ENCODE peak calls at places on chromosomes 16 and 17, in four cellular contexts. K, N, L and R are unnamed samples.

GRCh38 chr16:893360-893759 is 77.4 kb downstream of the LMF1 start:
- DNase-seq in K (no peak), N (no peak), L (no peak), R (no peak)

GRCh38 chr16:49540836-49541235 is 167.2 kb downstream of the C16orf78 start:
- DNase-seq in K (no peak), N (no peak), L (no peak), R (no peak)

GRCh38 chr16:77637939-77638338 is 84.4 kb upstream of the NUDT7 start:
- DNase-seq in K (no peak), N (no peak), L (no peak), R (no peak)

GRCh38 chr16:1198194-1198593 is 26.9 kb downstream of the TPSG1 start:
- DNase-seq in K (no peak), N (no peak), L (no peak), R (no peak)

GRCh38 chr17:17380156-17380925 is 77.2 kb downstream of the NT5M start:
- DNase-seq in K (no peak), N (no peak), L (no peak), R (no peak)

GRCh38 chr16:65601781-65602180 is 479.9 kb upstream of the CDH11 start:
- DNase-seq in K (no peak), N (peak), L (no peak), R (no peak)

GRCh38 chr16:87443031-87443430 is 49.8 kb downstream of the ZCCHC14 start:
- DNase-seq in K (no peak), N (no peak), L (no peak), R (no peak)

GRCh38 chr16:29849505-29849904 is 13.5 kb downstream of the CDIPT start:
- DNase-seq in K (no peak), N (peak), L (no peak), R (no peak)

GRCh38 chr16:70267516-70267915 is 15.8 kb upstream of the EXOSC6 start:
- DNase-seq in K (no peak), N (peak), L (peak), R (no peak)

GRCh38 chr17:752620-753219 is 656 bp upstream of the GEMIN4 start:
- DNase-seq in K (peak), N (peak), L (peak), R (no peak)

GRCh38 chr16:50395763-50396710 is 27.2 kb upstream of the BRD7 start:
- DNase-seq in K (no peak), N (no peak), L (no peak), R (no peak)

GRCh38 chr17:65564793-65565192 is 3.3 kb upstream of the AXIN2 start:
- DNase-seq in K (peak), N (peak), L (no peak), R (no peak)

GRCh38 chr16:55664786-55665407 is 9.1 kb downstream of the SLC6A2 start:
- DNase-seq in K (no peak), N (no peak), L (no peak), R (no peak)

GRCh38 chr17:55484575-55484974 is 26.7 kb downstream of the SMIM36 start:
- DNase-seq in K (no peak), N (no peak), L (no peak), R (no peak)

GRCh38 chr17:48011405-48012150 is 26.0 kb downstream of the COPZ2 start:
- DNase-seq in K (peak), N (no peak), L (peak), R (no peak)

GRCh38 chr17:63950940-63951907 is 19.1 kb upstream of the CD79B start:
- DNase-seq in K (no peak), N (no peak), L (no peak), R (no peak)

GRCh38 chr17:8555062-8555461 is 75.5 kb downstream of the MYH10 start:
- DNase-seq in K (no peak), N (peak), L (peak), R (no peak)

GRCh38 chr17:65546579-65546978 is 14.9 kb downstream of the AXIN2 start:
- DNase-seq in K (no peak), N (no peak), L (no peak), R (no peak)

GRCh38 chr16:85778873-85779272 is 20.5 kb downstream of the EMC8 start:
- DNase-seq in K (no peak), N (no peak), L (no peak), R (no peak)

GRCh38 chr16:12002447-12003006 is 26.0 kb downstream of the SNX29 start:
- DNase-seq in K (no peak), N (peak), L (peak), R (peak)

GRCh38 chr17:78394209-78394608 is 15.8 kb downstream of the PGS1 start:
- DNase-seq in K (peak), N (no peak), L (no peak), R (no peak)